ENCODE peak calls at places on chromosomes 6 and 20, in five cellular contexts. E, I, K, B and T are unnamed samples.

GRCh38 chr20:17643531-17644188 is 38.4 kb downstream of the RRBP1 start:
- DNase-seq in E (no peak), B (no peak), I (no peak), K (no peak), T (no peak)

GRCh38 chr6:75893058-75893775 is 144.2 kb downstream of the MYO6 start:
- DNase-seq in K (no peak), B (peak), I (peak), E (peak), T (peak)

GRCh38 chr6:18536693-18537092 is 149.5 kb downstream of the RNF144B start:
- DNase-seq in K (no peak), E (no peak), B (no peak), I (no peak), T (no peak)

GRCh38 chr6:154805288-154805911 is 72.2 kb downstream of the SCAF8 start:
- DNase-seq in B (peak), K (no peak), I (peak), E (peak), T (no peak)

GRCh38 chr20:35603695-35604443 is 11.8 kb upstream of the SPAG4 start:
- DNase-seq in I (no peak), E (no peak), K (no peak), B (no peak), T (no peak)

GRCh38 chr6:1781152-1781848 is 171.6 kb downstream of the FOXC1 start:
- DNase-seq in B (no peak), E (no peak), K (no peak), I (peak), T (no peak)

GRCh38 chr20:45878076-45878731 is 2.8 kb upstream of the ZSWIM1 start:
- DNase-seq in I (no peak), K (no peak), B (no peak), E (no peak), T (no peak)

GRCh38 chr6:87900160-87900698 is 147.4 kb upstream of the SPACA1 start:
- DNase-seq in B (no peak), I (no peak), E (no peak), K (no peak), T (no peak)

GRCh38 chr20:58622671-58623578 is 28.2 kb upstream of the STX16 start:
- DNase-seq in E (no peak), I (peak), K (no peak), B (no peak), T (no peak)

GRCh38 chr6:73774311-73774766 is 78.3 kb downstream of the CD109 start:
- DNase-seq in I (peak), B (peak), K (no peak), E (peak), T (peak)

GRCh38 chr6:27674882-27675281 is 202.0 kb upstream of the ZNF184 start:
- DNase-seq in I (no peak), K (no peak), E (no peak), B (no peak), T (no peak)

GRCh38 chr6:90195094-90195793 is 101.4 kb downstream of the BACH2 start:
- DNase-seq in E (no peak), I (no peak), B (no peak), K (no peak), T (no peak)

GRCh38 chr6:147922764-147923163 is 414.3 kb downstream of the SAMD5 start:
- DNase-seq in I (no peak), B (no peak), E (no peak), K (no peak), T (no peak)

GRCh38 chr6:36633915-36634314 is 39.8 kb downstream of the SRSF3 start:
- DNase-seq in B (peak), I (peak), E (peak), K (peak), T (no peak)

GRCh38 chr6:52929321-52930164 is 20.0 kb upstream of the GSTA3 start:
- DNase-seq in I (peak), B (peak), K (no peak), E (peak), T (peak)

GRCh38 chr20:14555676-14556075 is 218.3 kb upstream of the FLRT3 start:
- DNase-seq in E (no peak), K (no peak), B (no peak), I (no peak), T (no peak)

GRCh38 chr20:358891-359555 is 12.1 kb downstream of the NRSN2 start:
- DNase-seq in B (no peak), K (no peak), I (no peak), E (no peak), T (no peak)

GRCh38 chr6:27230758-27231111 is 16.8 kb upstream of the PRSS16 start:
- DNase-seq in B (no peak), E (no peak), K (no peak), I (no peak), T (no peak)

GRCh38 chr6:103797738-103798137 is 1062.0 kb downstream of the HACE1 start:
- DNase-seq in I (peak), K (no peak), E (no peak), B (no peak), T (no peak)

GRCh38 chr6:100803264-100803663 is 77.9 kb downstream of the ASCC3 start:
- DNase-seq in B (no peak), E (no peak), I (no peak), K (no peak), T (no peak)

GRCh38 chr6:25223421-25224052 is 55.6 kb upstream of the CARMIL1 start:
- DNase-seq in K (peak), E (peak), B (peak), I (peak), T (no peak)

GRCh38 chr6:24140572-24140971 is 14.6 kb downstream of the NRSN1 start:
- DNase-seq in B (no peak), E (no peak), K (no peak), I (no peak), T (no peak)

GRCh38 chr6:30635834-30636233 is 9.2 kb downstream of the ATAT1 start:
- DNase-seq in B (no peak), K (no peak), E (no peak), I (no peak), T (no peak)

GRCh38 chr6:121597654-121598053 is 162.2 kb downstream of the GJA1 start:
- DNase-seq in B (peak), E (peak), K (no peak), I (no peak), T (peak)

GRCh38 chr6:19999319-20000191 is 162.4 kb downstream of the ID4 start:
- DNase-seq in I (peak), K (no peak), B (no peak), E (no peak), T (no peak)

GRCh38 chr20:23205221-23205620 is 119.1 kb upstream of the CD93 start:
- DNase-seq in K (no peak), I (no peak), B (no peak), E (no peak), T (no peak)

GRCh38 chr6:146741609-146742008 is 142.8 kb downstream of the ADGB start:
- DNase-seq in K (no peak), B (peak), I (peak), E (peak), T (peak)

GRCh38 chr6:24743265-24743943 is 24.4 kb upstream of the C6orf62 start:
- DNase-seq in B (peak), K (no peak), E (peak), I (peak), T (peak)

GRCh38 chr6:138477913-138478539 is 21.3 kb downstream of the NHSL1 start:
- DNase-seq in I (no peak), K (no peak), E (no peak), B (no peak), T (no peak)

GRCh38 chr6:165404703-165405102 is 95.3 kb upstream of the C6orf118 start:
- DNase-seq in B (no peak), K (no peak), E (no peak), I (peak), T (no peak)

DNA sequence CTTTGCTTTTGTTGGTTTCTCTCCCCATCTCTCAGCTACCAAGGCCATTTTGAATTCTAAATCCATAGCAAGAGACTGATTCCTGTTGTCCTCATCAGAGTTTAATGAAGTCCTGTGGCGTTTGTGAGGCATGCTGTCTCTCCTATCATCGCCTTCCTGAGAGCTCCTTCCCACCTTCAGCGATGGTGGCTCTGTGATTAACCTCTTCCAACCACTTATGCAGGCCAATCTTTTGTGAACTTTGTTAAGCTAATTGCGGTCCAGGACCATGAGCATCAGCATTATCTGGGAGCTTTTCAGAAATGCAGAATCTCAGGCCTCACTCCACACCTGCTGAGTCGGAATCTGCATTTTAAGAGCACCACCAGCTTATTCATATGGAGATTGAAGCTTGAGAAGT is 272.5 kb upstream of the CDYL start:
- DNase-seq in K (no peak), B (no peak), E (no peak), I (no peak), T (no peak)
- H3K4me3 ChIP-seq in K (no peak), B (no peak), E (no peak), I (no peak), T (no peak)

GRCh38 chr6:15880262-15880973 is 217.6 kb upstream of the DTNBP1 start:
- DNase-seq in K (no peak), B (no peak), E (no peak), I (no peak), T (no peak)
- TF ChIP-seq CTCF in K (no peak), B (no peak), E (no peak), I (no peak), T (no peak)

GRCh38 chr6:34396518-34396917 is 4.0 kb upstream of the NUDT3 start:
- DNase-seq in K (no peak), E (no peak), B (no peak), I (no peak), T (no peak)

GRCh38 chr6:34392497-34393190 is at the start of gene NUDT3:
- DNase-seq in E (peak), K (peak), I (peak), B (peak), T (peak)

GRCh38 chr6:34391711-34392496 is 565 bp downstream of the NUDT3 start:
- DNase-seq in E (peak), K (peak), I (peak), B (peak), T (no peak)

GRCh38 chr6:34393191-34393967 is 910 bp upstream of the NUDT3 start:
- DNase-seq in B (no peak), K (peak), E (no peak), I (no peak), T (no peak)

GRCh38 chr6:34393968-34394305 is 1.5 kb upstream of the NUDT3 start:
- DNase-seq in I (no peak), K (no peak), B (no peak), E (no peak), T (no peak)
- H3K4me3 ChIP-seq in I (no peak), K (no peak), B (no peak), E (no peak), T (no peak)

GRCh38 chr6:86193821-86194220 is 551.1 kb upstream of the SYNCRIP start:
- DNase-seq in K (no peak), E (no peak), I (no peak), B (no peak), T (no peak)

DNA sequence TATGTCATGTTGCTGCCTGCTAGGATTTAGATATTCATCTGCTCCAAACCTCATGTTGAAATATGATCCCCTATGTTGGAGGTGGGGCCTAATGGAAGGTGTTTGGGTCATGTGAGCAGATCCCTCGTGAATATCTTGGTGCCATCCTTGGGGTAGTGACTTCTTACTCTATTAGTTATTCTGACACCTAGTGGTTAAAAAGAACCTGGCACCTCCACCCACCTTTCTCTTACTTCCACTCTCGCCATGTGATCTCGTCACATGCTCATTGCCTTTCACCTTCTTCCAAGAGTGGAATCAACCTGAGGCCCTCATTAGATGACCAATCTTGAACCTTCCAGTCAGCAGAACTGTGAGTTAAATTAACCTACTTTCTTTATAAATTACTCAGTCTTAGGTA is 549.4 kb upstream of the SYNCRIP start:
- DNase-seq in E (peak), B (no peak), K (no peak), I (peak), T (no peak)
- TF ChIP-seq CTCF in E (no peak), B (no peak), K (peak), I (peak), T (peak)

DNA sequence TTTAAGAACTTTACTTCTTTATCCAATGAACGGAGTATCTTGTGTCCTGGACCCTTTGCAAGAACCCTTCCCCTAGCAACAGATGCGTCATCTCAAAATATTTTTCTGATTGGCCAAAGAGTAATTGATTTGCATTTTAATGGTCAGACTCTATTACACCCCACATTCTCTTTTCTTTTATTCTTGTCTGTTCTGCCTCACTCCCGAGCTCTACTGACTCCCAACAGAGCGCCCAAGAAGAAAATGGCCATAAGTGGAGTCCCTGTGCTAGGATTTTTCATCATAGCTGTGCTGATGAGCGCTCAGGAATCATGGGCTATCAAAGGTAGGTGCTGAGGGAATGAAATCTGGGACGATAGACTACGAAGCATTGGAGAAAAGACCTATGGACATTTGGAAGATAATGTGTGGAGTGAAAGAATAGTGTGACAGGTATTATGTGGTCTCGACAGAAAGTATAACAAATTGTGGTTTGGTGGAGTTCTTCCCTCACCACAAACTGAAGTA is at the start of gene HLA-DRA:
- DNase-seq in B (peak), I (peak), K (peak), E (peak), T (peak)
- H3K4me3 ChIP-seq in B (no peak), I (no peak), K (peak), E (no peak), T (no peak)

GRCh38 chr6:39484276-39484675 is 161.8 kb upstream of the KCNK16 start:
- DNase-seq in B (no peak), I (no peak), K (no peak), E (no peak), T (no peak)

GRCh38 chr6:39490120-39490519 is 167.6 kb upstream of the KCNK16 start:
- DNase-seq in E (peak), B (no peak), K (no peak), I (no peak), T (no peak)

GRCh38 chr6:39493174-39493573 is 170.7 kb upstream of the KCNK16 start:
- DNase-seq in E (no peak), I (peak), B (no peak), K (no peak), T (no peak)

GRCh38 chr6:39493717-39494116 is 171.2 kb upstream of the KCNK16 start:
- DNase-seq in B (no peak), E (peak), I (no peak), K (no peak), T (no peak)

DNA sequence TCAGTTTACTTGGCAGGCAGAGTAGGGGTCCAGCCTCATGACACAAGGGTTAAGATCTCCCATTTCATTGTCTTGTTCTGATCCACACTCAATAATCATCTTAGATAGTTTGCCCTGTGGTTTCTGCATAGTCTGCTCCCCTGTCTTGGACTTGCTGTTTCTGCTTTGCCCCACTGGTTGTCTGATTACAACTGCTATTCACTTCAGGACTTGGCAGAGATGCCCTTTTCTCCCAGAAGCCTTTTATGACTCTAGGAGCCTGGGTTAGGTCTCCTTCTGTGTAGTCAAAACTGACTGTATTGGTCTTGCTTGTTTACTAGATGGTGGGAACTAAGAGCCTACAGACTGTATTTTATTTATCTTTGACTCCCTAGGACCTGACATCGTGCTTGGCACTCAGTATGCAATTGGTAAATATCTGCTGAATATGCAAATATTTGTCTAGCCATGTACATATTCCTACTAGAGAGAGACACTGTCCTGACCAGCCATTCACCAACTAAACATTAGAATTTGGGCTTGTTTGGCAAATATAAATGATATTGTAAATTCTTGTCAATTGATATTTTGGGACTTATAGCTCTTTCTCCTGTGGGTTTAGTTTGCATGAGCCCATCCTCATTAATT is 165.9 kb upstream of the KCNK16 start:
- DNase-seq in E (no peak), I (no peak), K (no peak), B (no peak), T (no peak)
- TF ChIP-seq CTCF in E (no peak), I (no peak), K (no peak), B (no peak), T (no peak)

GRCh38 chr6:168132531-168133184 is 53.6 kb upstream of the FRMD1 start:
- DNase-seq in I (peak), E (peak), B (peak), K (peak), T (peak)
- H3K4me3 ChIP-seq in I (peak), E (no peak), B (peak), K (no peak), T (no peak)

GRCh38 chr20:54218470-54218869 is 10.6 kb downstream of the PFDN4 start:
- DNase-seq in I (no peak), K (no peak), E (no peak), B (no peak), T (no peak)

GRCh38 chr20:54220722-54221121 is 12.8 kb downstream of the PFDN4 start:
- DNase-seq in B (no peak), K (no peak), E (no peak), I (no peak), T (no peak)

GRCh38 chr20:54217762-54218161 is 9.9 kb downstream of the PFDN4 start:
- DNase-seq in E (no peak), B (no peak), K (no peak), I (no peak), T (no peak)

GRCh38 chr20:54221383-54221782 is 13.5 kb downstream of the PFDN4 start:
- DNase-seq in B (no peak), I (peak), K (no peak), E (no peak), T (no peak)

DNA sequence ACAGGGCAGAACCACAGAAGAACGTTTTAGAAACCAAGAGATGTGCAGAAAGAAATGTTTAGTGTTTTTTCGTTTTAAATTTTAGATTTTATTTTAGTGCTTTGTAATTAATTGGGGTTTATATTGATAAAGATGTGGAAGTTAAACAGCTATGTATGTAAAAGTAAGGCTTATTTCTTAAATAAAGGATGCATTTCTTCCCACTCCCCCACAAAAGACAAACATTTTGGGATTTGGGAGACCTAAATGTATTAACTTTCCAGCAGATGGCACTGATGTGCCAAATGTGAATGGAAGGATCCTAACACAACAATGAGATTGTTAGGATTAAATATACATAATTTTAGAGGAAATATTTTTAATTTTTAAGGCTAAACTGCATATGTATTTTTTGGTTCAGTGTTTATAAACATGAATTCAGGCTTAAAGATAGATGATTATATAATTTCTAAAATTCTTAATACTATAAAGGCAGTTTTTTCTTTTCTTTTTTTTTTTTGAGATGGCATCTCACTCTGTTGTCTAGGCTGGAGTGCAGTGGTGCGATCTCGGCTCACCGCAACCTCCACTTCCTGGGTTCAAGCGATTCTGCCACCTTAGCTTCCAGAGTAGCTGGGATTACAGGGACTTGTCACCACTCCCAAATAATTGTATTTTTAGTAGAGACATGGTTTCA is 12.0 kb downstream of the PFDN4 start:
- DNase-seq in B (peak), K (no peak), I (peak), E (peak), T (no peak)
- TF ChIP-seq CTCF in B (peak), K (no peak), I (peak), E (peak), T (peak)

GRCh38 chr20:9160760-9161159 is 91.9 kb downstream of the PLCB4 start:
- DNase-seq in B (peak), I (no peak), K (no peak), E (no peak), T (no peak)
- H3K4me3 ChIP-seq in B (no peak), I (no peak), K (no peak), E (no peak), T (peak)